ENCODE peak calls at places on chromosomes 4 and X, in five cellular contexts. W is Panc1, I is K562, E is HepG2, X is GM12878. O is an unnamed sample.

GRCh38 chr4:54661686-54662085 is 3.9 kb downstream of the KIT start:
- DNase-seq in E (no peak), X (no peak), W (no peak), I (no peak), O (no peak)

GRCh38 chrX:19758536-19758935 is 128.9 kb downstream of the SH3KBP1 start:
- DNase-seq in X (no peak), W (no peak), E (peak), I (no peak), O (no peak)

GRCh38 chr4:184267673-184268573 is 50.2 kb upstream of the ENPP6 start:
- DNase-seq in X (peak), E (peak), I (peak), W (peak), O (peak)

GRCh38 chr4:117370944-117371665 is 285.7 kb upstream of the TRAM1L1 start:
- DNase-seq in E (no peak), I (no peak), W (no peak), X (no peak), O (no peak)

GRCh38 chr4:71050809-71051208 is 57.4 kb downstream of the DCK start:
- DNase-seq in E (no peak), W (no peak), X (no peak), I (no peak), O (no peak)

GRCh38 chr4:40305329-40306193 is 29.6 kb upstream of the CHRNA9 start:
- DNase-seq in E (no peak), W (no peak), I (no peak), X (peak), O (no peak)

GRCh38 chrX:101659601-101660063 is at the start of gene ARMCX2:
- DNase-seq in W (no peak), E (no peak), I (no peak), X (no peak), O (no peak)

GRCh38 chr4:85759392-85759791 is 284.4 kb downstream of the ARHGAP24 start:
- DNase-seq in W (no peak), E (no peak), X (no peak), I (no peak), O (no peak)

GRCh38 chrX:63475200-63475599 is 124.1 kb upstream of the SPIN4 start:
- DNase-seq in W (no peak), E (no peak), I (peak), X (no peak), O (peak)

GRCh38 chr4:83851261-83852084 is 315.6 kb downstream of the GPAT3 start:
- DNase-seq in I (no peak), W (no peak), E (peak), X (no peak), O (peak)

GRCh38 chr4:30473225-30473624 is 246.9 kb upstream of the PCDH7 start:
- DNase-seq in W (no peak), I (no peak), E (no peak), X (no peak), O (no peak)

GRCh38 chrX:130048686-130049222 is 61.5 kb downstream of the ELF4 start:
- DNase-seq in X (no peak), W (no peak), E (no peak), I (no peak), O (no peak)

GRCh38 chr4:178752954-178753525 is 1310.8 kb upstream of the AGA start:
- DNase-seq in W (no peak), I (no peak), E (no peak), X (no peak), O (no peak)

GRCh38 chr4:31124008-31124645 is 404.0 kb downstream of the PCDH7 start:
- DNase-seq in X (no peak), I (no peak), E (no peak), W (no peak), O (no peak)

GRCh38 chr4:164301430-164301829 is 452.5 kb upstream of the SMIM31 start:
- DNase-seq in X (no peak), I (no peak), W (no peak), E (no peak), O (no peak)

GRCh38 chrX:55919367-55920221 is 202.0 kb downstream of the RRAGB start:
- DNase-seq in X (peak), I (no peak), W (no peak), E (no peak), O (no peak)

GRCh38 chr4:42361475-42361874 is 35.8 kb upstream of the SHISA3 start:
- DNase-seq in I (no peak), E (no peak), W (no peak), X (no peak), O (no peak)

GRCh38 chrX:20029728-20030127 is 38.9 kb upstream of the BCLAF3 start:
- DNase-seq in E (peak), W (no peak), X (peak), I (no peak), O (no peak)

GRCh38 chr4:2786152-2786671 is 6.7 kb upstream of the SH3BP2 start:
- DNase-seq in X (peak), I (no peak), W (no peak), E (no peak), O (no peak)

GRCh38 chr4:3188118-3188517 is 60.8 kb upstream of the MSANTD1 start:
- DNase-seq in W (no peak), I (no peak), E (no peak), X (no peak), O (no peak)

GRCh38 chrX:126272795-126273497 is 106.9 kb upstream of the DCAF12L2 start:
- DNase-seq in W (no peak), X (no peak), E (no peak), I (no peak), O (no peak)

GRCh38 chr4:131052646-131053045 is 1956.7 kb downstream of the C4orf33 start:
- DNase-seq in W (no peak), I (no peak), X (no peak), E (no peak), O (no peak)

GRCh38 chr4:25454491-25454890 is 77.4 kb downstream of the ANAPC4 start:
- DNase-seq in X (no peak), E (no peak), I (no peak), W (no peak), O (no peak)

GRCh38 chr4:162229670-162230069 is 65.9 kb upstream of the FSTL5 start:
- DNase-seq in W (no peak), I (no peak), E (no peak), X (no peak), O (peak)

GRCh38 chr4:68953056-68953455 is 1.5 kb upstream of the UGT2A3 start:
- DNase-seq in E (no peak), X (no peak), W (no peak), I (no peak), O (no peak)

GRCh38 chr4:154361450-154361849 is 130.1 kb downstream of the DCHS2 start:
- DNase-seq in W (no peak), I (no peak), X (no peak), E (no peak), O (no peak)

GRCh38 chr4:70754470-70754869 is 32.7 kb downstream of the RUFY3 start:
- DNase-seq in X (no peak), W (no peak), I (no peak), E (no peak), O (no peak)

GRCh38 chrX:82087699-82088098 is 885.8 kb downstream of the SH3BGRL start:
- DNase-seq in W (no peak), X (no peak), E (no peak), I (no peak), O (no peak)

GRCh38 chr4:73729534-73730165 is 10.7 kb upstream of the CXCL8 start:
- DNase-seq in I (peak), W (peak), E (peak), X (no peak), O (peak)

GRCh38 chrX:19672211-19672814 is 157.0 kb upstream of the MAP3K15 start:
- DNase-seq in W (no peak), I (no peak), X (no peak), E (no peak), O (no peak)

GRCh38 chr4:23368081-23368697 is 521.7 kb downstream of the PPARGC1A start:
- DNase-seq in I (peak), X (no peak), W (no peak), E (peak), O (no peak)

GRCh38 chr4:53994382-53994781 is 70.0 kb downstream of the CHIC2 start:
- DNase-seq in X (no peak), E (no peak), W (no peak), I (no peak), O (no peak)

GRCh38 chr4:73019462-73020047 is 50.0 kb downstream of the COX18 start:
- DNase-seq in I (peak), W (peak), X (no peak), E (peak), O (peak)

GRCh38 chr4:109574443-109574850 is 14.4 kb downstream of the MCUB start:
- DNase-seq in X (no peak), E (peak), I (peak), W (no peak), O (no peak)

GRCh38 chrX:69155786-69156520 is 9.3 kb downstream of the PJA1 start:
- DNase-seq in E (no peak), X (no peak), W (no peak), I (no peak), O (no peak)
- TF ChIP-seq SIN3A in E (no peak), X (no peak), W (no peak), I (no peak), O (no peak)

GRCh38 chrX:46642145-46642544 is 68.6 kb downstream of the CHST7 start:
- DNase-seq in W (no peak), X (no peak), I (no peak), E (peak), O (no peak)
- TF ChIP-seq SIN3A in W (no peak), X (no peak), I (no peak), E (no peak), O (no peak)

GRCh38 chr4:41327770-41328169 is 71.0 kb downstream of the UCHL1 start:
- DNase-seq in E (no peak), W (no peak), I (no peak), X (no peak), O (no peak)
- TF ChIP-seq SIN3A in E (no peak), W (no peak), I (no peak), X (no peak), O (no peak)

GRCh38 chr4:89301902-89302301 is 5.7 kb downstream of the GPRIN3 start:
- DNase-seq in I (no peak), W (no peak), X (no peak), E (no peak), O (no peak)

GRCh38 chr4:89299153-89299789 is 8.3 kb downstream of the GPRIN3 start:
- DNase-seq in I (no peak), X (no peak), E (no peak), W (no peak), O (no peak)

GRCh38 chr4:89300060-89300459 is 7.5 kb downstream of the GPRIN3 start:
- DNase-seq in X (no peak), W (no peak), E (no peak), I (no peak), O (no peak)

GRCh38 chr4:89301003-89301402 is 6.6 kb downstream of the GPRIN3 start:
- DNase-seq in E (no peak), W (no peak), X (no peak), I (no peak), O (no peak)

GRCh38 chr4:89300490-89300889 is 7.1 kb downstream of the GPRIN3 start:
- DNase-seq in X (no peak), I (no peak), E (no peak), W (no peak), O (no peak)
- TF ChIP-seq SIN3A in X (no peak), I (no peak), E (no peak), W (no peak), O (no peak)

GRCh38 chr4:102213031-102213430 is 132.3 kb downstream of the SLC39A8 start:
- DNase-seq in W (no peak), E (no peak), X (no peak), I (no peak), O (no peak)

GRCh38 chr4:102219143-102219542 is 126.1 kb downstream of the SLC39A8 start:
- DNase-seq in E (no peak), X (no peak), I (no peak), W (no peak), O (no peak)

GRCh38 chr4:102222838-102223237 is 122.4 kb downstream of the SLC39A8 start:
- DNase-seq in W (no peak), X (no peak), I (peak), E (no peak), O (no peak)

GRCh38 chr4:102217775-102218174 is 127.5 kb downstream of the SLC39A8 start:
- DNase-seq in E (no peak), W (no peak), X (no peak), I (no peak), O (no peak)

DNA sequence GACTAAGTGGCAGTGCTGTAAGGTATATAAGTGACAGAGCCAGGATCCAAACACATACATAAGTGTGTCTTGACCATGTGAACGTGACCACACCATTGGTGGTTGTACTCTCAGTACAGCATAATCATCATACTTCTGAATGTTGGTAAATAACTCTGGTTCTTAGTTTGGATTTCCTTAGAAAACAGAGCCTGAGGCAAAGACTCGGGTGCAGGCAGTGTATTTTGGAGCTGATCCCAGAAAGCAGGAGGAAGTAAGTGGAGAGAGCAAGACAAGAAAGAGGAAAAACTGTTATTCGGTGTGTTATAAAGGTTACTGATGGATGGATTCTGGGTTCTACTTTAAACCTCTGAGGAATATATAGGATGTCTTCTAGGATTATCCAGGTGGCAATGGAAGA is 127.9 kb downstream of the SLC39A8 start:
- DNase-seq in X (no peak), W (no peak), I (no peak), E (no peak), O (no peak)
- TF ChIP-seq SIN3A in X (no peak), W (no peak), I (no peak), E (no peak), O (no peak)

DNA sequence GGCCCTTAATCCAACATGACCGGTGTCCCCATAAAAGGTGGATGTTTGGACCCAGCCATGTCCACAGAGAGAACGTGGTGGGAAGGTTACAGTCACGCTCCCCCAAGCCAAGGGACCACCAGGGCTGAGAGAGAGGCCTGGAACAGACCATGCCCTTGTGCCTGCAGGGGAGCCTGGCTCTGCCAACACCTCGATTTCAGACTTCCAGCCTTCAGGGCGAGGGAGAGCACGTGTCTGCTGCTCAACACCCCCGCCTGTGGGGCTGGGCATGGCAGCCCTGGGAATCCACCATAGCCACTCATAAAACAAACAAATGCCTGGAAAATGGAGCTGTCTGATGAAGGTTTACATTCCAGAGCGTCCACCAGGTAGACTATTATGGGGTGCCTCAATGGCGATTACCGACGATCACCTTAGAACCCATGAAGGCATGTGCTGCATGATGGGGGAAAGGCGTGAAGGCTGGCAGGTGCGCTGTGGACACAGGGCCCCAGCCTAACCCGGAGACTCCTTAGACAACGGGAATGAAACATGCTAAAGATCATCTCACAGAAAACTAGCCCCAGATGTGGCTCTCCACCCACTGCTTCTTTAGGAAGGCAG is 42.3 kb upstream of the HMX1 start:
- DNase-seq in I (peak), E (no peak), X (no peak), W (no peak), O (no peak)
- TF ChIP-seq SIN3A in I (no peak), E (no peak), X (no peak), W (no peak), O (no peak)

GRCh38 chr4:67483868-67484602 is 61.3 kb downstream of the CENPC start:
- DNase-seq in W (no peak), X (no peak), E (no peak), I (no peak), O (no peak)
- TF ChIP-seq SIN3A in W (no peak), X (no peak), E (no peak), I (no peak), O (no peak)

DNA sequence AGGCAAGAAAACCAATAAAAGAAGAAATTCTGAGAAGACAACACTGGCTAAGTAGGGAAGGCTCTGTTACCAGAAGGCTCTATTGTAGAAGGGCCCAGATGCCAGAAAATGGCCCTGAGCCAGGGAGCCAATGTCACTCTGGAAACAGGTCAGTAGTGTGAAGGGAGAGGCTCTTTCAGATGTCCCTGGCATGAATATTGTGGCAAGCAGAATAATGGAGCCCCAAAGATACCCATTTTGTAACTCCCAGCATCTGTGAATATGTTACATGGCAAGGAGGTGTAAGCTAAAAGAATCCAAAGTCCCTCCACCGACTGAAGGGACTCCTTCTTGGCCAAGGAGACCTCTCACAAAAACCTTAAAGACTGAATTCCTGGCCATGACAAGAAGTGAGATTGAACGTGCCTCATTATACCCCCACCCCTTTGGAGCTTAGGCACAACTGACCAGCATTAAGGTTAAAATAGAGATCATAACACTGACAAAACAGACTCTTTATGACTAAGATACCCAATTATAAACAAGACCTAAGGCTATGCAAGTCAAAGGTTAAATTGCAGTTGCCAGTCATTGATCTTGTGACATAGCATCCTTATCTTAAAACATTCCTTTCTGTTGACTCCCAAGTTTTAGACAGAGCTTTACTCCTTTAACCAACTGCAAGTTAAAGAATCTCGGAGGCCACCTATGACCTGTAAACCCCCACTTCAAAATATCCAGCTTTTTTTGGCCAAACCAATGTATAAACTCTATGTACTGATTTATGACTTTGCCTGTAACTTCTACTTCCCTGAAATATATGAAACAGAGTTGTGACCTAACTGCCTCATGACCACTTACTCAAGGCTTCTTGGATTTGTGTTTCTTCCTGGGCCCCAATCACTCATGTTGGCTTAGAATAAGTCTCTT is 42.2 kb upstream of the SMIM10 start:
- DNase-seq in W (peak), E (peak), X (no peak), I (no peak), O (peak)
- TF ChIP-seq SIN3A in W (no peak), E (no peak), X (no peak), I (no peak), O (no peak)

GRCh38 chr4:37243061-37243460 is 1.5 kb upstream of the NWD2 start:
- DNase-seq in X (no peak), W (no peak), E (no peak), I (no peak), O (no peak)
- TF ChIP-seq SIN3A in X (no peak), W (no peak), E (no peak), I (no peak), O (no peak)

DNA sequence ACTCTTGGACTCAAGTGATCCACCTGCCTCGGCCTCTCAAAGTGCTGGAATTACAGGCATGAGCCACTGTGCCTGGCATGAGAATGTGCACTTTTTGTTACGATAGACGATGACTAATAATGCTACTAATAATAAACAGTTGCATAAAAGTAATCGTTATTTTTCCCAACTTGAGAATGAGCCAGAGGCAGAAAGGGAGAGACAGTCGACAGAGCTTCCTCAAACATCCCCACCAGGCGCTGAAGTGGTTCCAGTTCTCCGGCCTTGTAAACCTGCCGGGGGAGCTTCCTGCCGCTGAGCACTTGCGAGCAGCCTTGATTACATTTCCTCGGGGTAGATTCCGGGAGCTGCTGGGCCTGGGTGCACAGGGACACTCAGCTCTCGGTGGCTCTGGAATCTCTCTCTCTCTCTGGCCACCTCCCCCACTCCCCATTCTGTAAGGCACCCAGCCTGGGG is 8.9 kb upstream of the HTRA3 start:
- DNase-seq in X (no peak), I (no peak), E (no peak), W (no peak), O (no peak)
- TF ChIP-seq SIN3A in X (no peak), I (no peak), E (no peak), W (no peak), O (no peak)